ENCODE peak calls at places on chromosomes 6 and 20, in eight cellular contexts. V is suprapubic skin, Q is A549, E is testis, M is psoas muscle, Y is right atrium auricular region, D is astrocyte, B is esophagus muscularis mucosa. W is an unnamed sample.
A peak's percentile ranks its signal among the peaks of the same experiment; 100 is the strongest.

GRCh38 chr6:33868143-33868542 is 64.3 kb upstream of the MLN start:
- DNase-seq in D (no peak), E (no peak), M (no peak), Y (no peak), V (no peak), Q (no peak), B (no peak), W (no peak)

GRCh38 chr20:57473246-57474042 is 51.5 kb downstream of the CTCFL start:
- DNase-seq in M (no peak), E (no peak), Q (no peak), V (peak; percentile 56), Y (no peak), B (no peak), D (no peak), W (no peak)

GRCh38 chr6:54282186-54282585 is 26.1 kb upstream of the TINAG start:
- DNase-seq in E (no peak), V (no peak), Y (no peak), B (no peak), D (peak; percentile 86), M (no peak), Q (no peak), W (no peak)

GRCh38 chr6:34154668-34155447 is 9.0 kb upstream of the GRM4 start:
- DNase-seq in D (peak; percentile 4), Q (peak; percentile 62), Y (no peak), M (peak; percentile 67), E (peak; percentile 70), B (no peak), V (peak; percentile 60), W (peak; percentile 63)

GRCh38 chr6:147285087-147285855 is 81.1 kb downstream of the STXBP5 start:
- DNase-seq in E (no peak), V (no peak), M (no peak), D (peak; percentile 50), Y (no peak), B (no peak), Q (peak; percentile 5), W (no peak)

GRCh38 chr6:160203953-160204352 is 54.7 kb downstream of the SLC22A2 start:
- DNase-seq in V (no peak), Q (no peak), Y (no peak), M (no peak), E (no peak), B (no peak), D (no peak), W (no peak)

GRCh38 chr20:53621482-53622246 is 28.0 kb upstream of the ZNF217 start:
- DNase-seq in Y (peak; percentile 77), B (no peak), E (peak; percentile 45), D (peak; percentile 95), M (peak; percentile 62), V (peak; percentile 83), Q (peak; percentile 80), W (no peak)

GRCh38 chr6:151081658-151082057 is 158.1 kb upstream of the AKAP12 start:
- DNase-seq in V (no peak), Q (no peak), E (no peak), Y (peak; percentile 43), M (no peak), D (no peak), B (no peak), W (no peak)

GRCh38 chr6:25675172-25675571 is 23.2 kb downstream of the SCGN start:
- DNase-seq in V (no peak), E (peak; percentile 54), D (no peak), Y (no peak), B (no peak), M (no peak), Q (no peak), W (no peak)

GRCh38 chr6:158991017-158991723 is 8.8 kb downstream of the RSPH3 start:
- DNase-seq in B (no peak), Y (no peak), V (no peak), D (no peak), E (no peak), M (no peak), Q (no peak), W (no peak)

GRCh38 chr6:20791932-20792331 is 257.7 kb downstream of the CDKAL1 start:
- DNase-seq in B (no peak), E (no peak), D (no peak), V (no peak), Y (no peak), Q (no peak), M (no peak), W (no peak)

GRCh38 chr20:37990571-37991151 is 42.6 kb downstream of the TTI1 start:
- DNase-seq in M (peak; percentile 82), D (peak; percentile 80), V (peak; percentile 74), B (no peak), Q (peak; percentile 15), E (peak; percentile 56), Y (peak; percentile 82), W (no peak)

GRCh38 chr6:40328376-40328987 is 258.7 kb downstream of the LRFN2 start:
- DNase-seq in D (no peak), Y (no peak), M (no peak), V (no peak), E (peak; percentile 44), B (no peak), Q (peak; percentile 7), W (peak; percentile 15)

GRCh38 chr6:11766056-11766455 is 12.5 kb downstream of the ADTRP start:
- DNase-seq in V (no peak), E (no peak), D (peak; percentile 61), B (no peak), Q (no peak), M (no peak), Y (no peak), W (no peak)

GRCh38 chr6:5989141-5989723 is 17.5 kb downstream of the NRN1 start:
- DNase-seq in M (peak; percentile 67), V (peak; percentile 69), Q (no peak), B (no peak), Y (no peak), E (no peak), D (no peak), W (no peak)

GRCh38 chr6:84791233-84791632 is 26.8 kb upstream of the TBX18 start:
- DNase-seq in V (no peak), B (no peak), Y (no peak), Q (no peak), E (no peak), D (no peak), M (no peak), W (no peak)

GRCh38 chr6:151847064-151847463 is 39.6 kb downstream of the ESR1 start:
- DNase-seq in D (peak; percentile 26), V (no peak), E (peak; percentile 22), M (no peak), Y (no peak), B (no peak), Q (no peak), W (no peak)

GRCh38 chr6:98044168-98044567 is 761.2 kb upstream of the MMS22L start:
- DNase-seq in Y (no peak), M (no peak), B (no peak), D (no peak), Q (no peak), V (no peak), E (no peak), W (no peak)

GRCh38 chr20:428658-429200 is 20.6 kb downstream of the RBCK1 start:
- DNase-seq in Y (no peak), D (no peak), B (no peak), M (no peak), E (no peak), Q (no peak), V (no peak), W (no peak)

GRCh38 chr6:161057103-161058091 is 65.8 kb downstream of the MAP3K4 start:
- DNase-seq in Y (no peak), E (no peak), M (no peak), Q (no peak), D (no peak), B (no peak), V (no peak), W (no peak)

GRCh38 chr6:157159339-157159738 is 164.0 kb downstream of the TMEM242 start:
- DNase-seq in Q (no peak), E (no peak), Y (no peak), D (no peak), M (no peak), B (no peak), V (no peak), W (no peak)
- H3K9me3 ChIP-seq in Q (no peaks in the 10 kb centered on the region), E (no peaks in the 10 kb centered on the region), Y (no peaks in the 10 kb centered on the region), D (no peaks in the 10 kb centered on the region), M (no peaks in the 10 kb centered on the region), B (no peaks in the 10 kb centered on the region), V (no peaks in the 10 kb centered on the region), W (no peaks in the 10 kb centered on the region)

GRCh38 chr6:170093276-170093657 is 197.6 kb downstream of the DLL1 start:
- DNase-seq in Q (no peak), V (peak; percentile 38), Y (no peak), D (no peak), E (no peak), M (peak; percentile 39), B (no peak), W (no peak)
- H3K9me3 ChIP-seq in Q (no peaks in the 10 kb centered on the region), V (no peaks in the 10 kb centered on the region), Y (no peaks in the 10 kb centered on the region), D (peaks cover 14% of the 10 kb centered on the region), E (no peaks in the 10 kb centered on the region), M (no peaks in the 10 kb centered on the region), B (no peaks in the 10 kb centered on the region), W (no peaks in the 10 kb centered on the region)

DNA sequence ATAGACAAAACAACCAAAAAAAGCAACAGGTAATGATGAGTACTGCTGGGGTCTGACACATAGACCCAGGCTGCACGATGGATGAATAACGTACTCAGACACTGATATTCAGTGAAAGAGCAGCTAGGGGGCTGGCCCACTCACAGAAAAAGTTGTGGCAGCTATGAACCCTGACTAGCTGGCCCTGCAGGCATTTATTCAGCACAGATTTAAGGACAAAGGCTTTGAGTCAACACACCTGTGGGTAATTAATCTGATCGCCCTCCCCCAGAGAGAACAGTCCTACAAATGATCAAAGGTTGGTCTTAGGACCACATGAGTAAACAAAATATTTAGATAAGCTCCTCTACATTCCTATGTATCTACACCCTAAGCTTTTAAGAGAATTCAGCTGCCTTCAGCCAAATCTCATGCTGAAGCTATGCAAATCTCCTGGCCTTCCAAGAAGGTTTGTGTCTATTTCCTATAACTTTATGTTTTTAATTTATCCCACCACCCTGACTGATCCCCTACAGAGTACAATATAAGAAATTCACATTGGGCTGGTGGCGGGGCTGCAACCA is 81.7 kb upstream of the NXT1 start:
- DNase-seq in Y (no peak), B (no peak), M (no peak), D (no peak), Q (no peak), V (no peak), E (no peak), W (no peak)
- H3K9me3 ChIP-seq in Y (no peaks in the 10 kb centered on the region), B (no peaks in the 10 kb centered on the region), M (no peaks in the 10 kb centered on the region), D (no peaks in the 10 kb centered on the region), Q (no peaks in the 10 kb centered on the region), V (no peaks in the 10 kb centered on the region), E (no peaks in the 10 kb centered on the region), W (peaks cover 10% of the 10 kb centered on the region)

GRCh38 chr6:135268740-135269139 is 87.6 kb downstream of the MYB start:
- DNase-seq in Q (no peak), Y (no peak), M (no peak), E (no peak), D (no peak), B (no peak), V (no peak), W (no peak)

GRCh38 chr6:135268263-135268662 is 87.2 kb downstream of the MYB start:
- DNase-seq in Y (no peak), Q (no peak), M (no peak), E (no peak), B (no peak), D (no peak), V (no peak), W (no peak)

GRCh38 chr6:135270676-135271536 is 89.8 kb downstream of the MYB start:
- DNase-seq in D (no peak), V (no peak), M (no peak), B (no peak), Q (no peak), E (no peak), Y (no peak), W (no peak)

GRCh38 chr6:135271626-135272025 is 90.5 kb downstream of the MYB start:
- DNase-seq in M (no peak), D (no peak), V (no peak), Y (no peak), E (no peak), Q (no peak), B (no peak), W (no peak)

GRCh38 chr6:135269399-135270005 is 88.4 kb downstream of the MYB start:
- DNase-seq in D (no peak), M (no peak), Q (no peak), B (no peak), V (no peak), Y (no peak), E (no peak), W (no peak)
- H3K9me3 ChIP-seq in D (no peaks in the 10 kb centered on the region), M (no peaks in the 10 kb centered on the region), Q (no peaks in the 10 kb centered on the region), B (no peaks in the 10 kb centered on the region), V (no peaks in the 10 kb centered on the region), Y (no peaks in the 10 kb centered on the region), E (no peaks in the 10 kb centered on the region), W (no peaks in the 10 kb centered on the region)

W was measured in CD4-positive, alpha-beta T cell.